ENCODE peak calls at places on chromosome 18, in four cellular contexts. D, Z, S and R are unnamed samples.

GRCh38 chr18:60754413-60754812 is 381.8 kb upstream of the MC4R start:
- DNase-seq in D (no peak), Z (no peak), S (no peak), R (no peak)

GRCh38 chr18:48766025-48766424 is 184.7 kb downstream of the SMAD7 start:
- DNase-seq in D (no peak), Z (no peak), S (no peak), R (no peak)

GRCh38 chr18:44729631-44730101 is 49.0 kb downstream of the SETBP1 start:
- DNase-seq in S (peak), D (no peak), Z (no peak), R (no peak)

GRCh38 chr18:4125246-4125938 is 329.7 kb downstream of the DLGAP1 start:
- DNase-seq in D (no peak), S (no peak), Z (no peak), R (no peak)

GRCh38 chr18:28584726-28585125 is 407.8 kb upstream of the CDH2 start:
- DNase-seq in S (no peak), Z (peak), D (no peak), R (peak)

GRCh38 chr18:44341759-44342158 is 338.9 kb upstream of the SETBP1 start:
- DNase-seq in D (no peak), Z (no peak), S (no peak), R (no peak)

GRCh38 chr18:59918320-59918755 is 18.5 kb downstream of the PMAIP1 start:
- DNase-seq in S (peak), Z (peak), D (no peak), R (no peak)

GRCh38 chr18:9894454-9895068 is 8.8 kb downstream of the TXNDC2 start:
- DNase-seq in S (no peak), D (no peak), Z (no peak), R (no peak)

GRCh38 chr18:1464444-1465217 is 560.0 kb downstream of the ADCYAP1 start:
- DNase-seq in D (no peak), S (peak), Z (no peak), R (no peak)

GRCh38 chr18:57430166-57430958 is 4.8 kb upstream of the ONECUT2 start:
- DNase-seq in D (no peak), Z (no peak), S (no peak), R (peak)

GRCh38 chr18:61031626-61032025 is 301.6 kb upstream of the CDH20 start:
- DNase-seq in S (no peak), D (no peak), Z (no peak), R (no peak)

GRCh38 chr18:6901283-6901926 is 171.9 kb downstream of the ARHGAP28 start:
- DNase-seq in D (no peak), S (no peak), Z (no peak), R (no peak)

GRCh38 chr18:27473359-27473758 is 288.3 kb upstream of the CHST9 start:
- DNase-seq in Z (no peak), S (no peak), D (no peak), R (no peak)

GRCh38 chr18:48806551-48807261 is 144.1 kb downstream of the SMAD7 start:
- DNase-seq in Z (peak), D (no peak), S (no peak), R (no peak)

GRCh38 chr18:58362027-58362575 is 266.8 kb downstream of the ALPK2 start:
- DNase-seq in S (no peak), Z (no peak), D (no peak), R (no peak)

GRCh38 chr18:10560457-10561045 is 34.7 kb downstream of the NAPG start:
- DNase-seq in Z (peak), S (peak), D (peak), R (peak)

GRCh38 chr18:41922171-41922570 is 32.9 kb upstream of the PIK3C3 start:
- DNase-seq in Z (no peak), D (no peak), S (no peak), R (no peak)

GRCh38 chr18:38487521-38487920 is 921.9 kb upstream of the CELF4 start:
- DNase-seq in Z (no peak), D (no peak), S (no peak), R (no peak)

GRCh38 chr18:52700116-52700515 is 360.1 kb downstream of the DCC start:
- DNase-seq in S (no peak), Z (no peak), D (no peak), R (no peak)

GRCh38 chr18:2411381-2411977 is 159.8 kb downstream of the METTL4 start:
- DNase-seq in D (no peak), Z (no peak), S (no peak), R (no peak)

GRCh38 chr18:26706796-26707406 is 158.5 kb upstream of the KCTD1 start:
- DNase-seq in Z (no peak), S (no peak), D (no peak), R (no peak)

GRCh38 chr18:28078849-28079248 is 98.1 kb downstream of the CDH2 start:
- DNase-seq in D (no peak), S (no peak), Z (no peak), R (no peak)

GRCh38 chr18:63138469-63139340 is 180.9 kb downstream of the BCL2 start:
- DNase-seq in Z (no peak), D (no peak), S (peak), R (peak)

GRCh38 chr18:46946656-46947282 is 29.4 kb downstream of the KATNAL2 start:
- DNase-seq in Z (no peak), D (no peak), S (peak), R (peak)

GRCh38 chr18:44680271-44681038 is at the start of gene SETBP1:
- DNase-seq in Z (no peak), D (no peak), S (no peak), R (peak)

GRCh38 chr18:41371718-41372117 is 583.3 kb upstream of the PIK3C3 start:
- DNase-seq in Z (no peak), S (no peak), D (no peak), R (no peak)

GRCh38 chr18:48801728-48802542 is 148.8 kb downstream of the SMAD7 start:
- DNase-seq in S (no peak), D (no peak), Z (no peak), R (peak)

GRCh38 chr18:57975805-57976204 is 68.2 kb upstream of the NEDD4L start:
- DNase-seq in D (no peak), S (no peak), Z (no peak), R (no peak)

GRCh38 chr18:3623769-3624545 is 174.0 kb downstream of the TGIF1 start:
- DNase-seq in S (peak), D (peak), Z (peak), R (peak)

GRCh38 chr18:57970356-57971095 is 73.5 kb upstream of the NEDD4L start:
- DNase-seq in Z (peak), D (peak), S (peak), R (peak)

GRCh38 chr18:48613589-48613988 is 74.8 kb downstream of the CTIF start:
- DNase-seq in S (no peak), Z (no peak), D (no peak), R (no peak)

GRCh38 chr18:38644875-38645641 is 1079.5 kb upstream of the CELF4 start:
- DNase-seq in Z (no peak), D (no peak), S (no peak), R (no peak)

GRCh38 chr18:49632588-49632987 is 70.7 kb downstream of the LIPG start:
- DNase-seq in D (no peak), S (no peak), Z (no peak), R (no peak)

GRCh38 chr18:48813833-48814489 is 136.8 kb downstream of the SMAD7 start:
- DNase-seq in D (no peak), Z (no peak), S (peak), R (no peak)

GRCh38 chr18:30929718-30930117 is 112.8 kb downstream of the DSC3 start:
- DNase-seq in Z (no peak), S (no peak), D (no peak), R (no peak)

GRCh38 chr18:11529081-11529480 is 80.3 kb upstream of the SLC35G4 start:
- DNase-seq in D (no peak), Z (no peak), S (no peak), R (no peak)

GRCh38 chr18:68660355-68661183 is 54.3 kb downstream of the TMX3 start:
- DNase-seq in S (peak), D (peak), Z (peak), R (no peak)

DNA sequence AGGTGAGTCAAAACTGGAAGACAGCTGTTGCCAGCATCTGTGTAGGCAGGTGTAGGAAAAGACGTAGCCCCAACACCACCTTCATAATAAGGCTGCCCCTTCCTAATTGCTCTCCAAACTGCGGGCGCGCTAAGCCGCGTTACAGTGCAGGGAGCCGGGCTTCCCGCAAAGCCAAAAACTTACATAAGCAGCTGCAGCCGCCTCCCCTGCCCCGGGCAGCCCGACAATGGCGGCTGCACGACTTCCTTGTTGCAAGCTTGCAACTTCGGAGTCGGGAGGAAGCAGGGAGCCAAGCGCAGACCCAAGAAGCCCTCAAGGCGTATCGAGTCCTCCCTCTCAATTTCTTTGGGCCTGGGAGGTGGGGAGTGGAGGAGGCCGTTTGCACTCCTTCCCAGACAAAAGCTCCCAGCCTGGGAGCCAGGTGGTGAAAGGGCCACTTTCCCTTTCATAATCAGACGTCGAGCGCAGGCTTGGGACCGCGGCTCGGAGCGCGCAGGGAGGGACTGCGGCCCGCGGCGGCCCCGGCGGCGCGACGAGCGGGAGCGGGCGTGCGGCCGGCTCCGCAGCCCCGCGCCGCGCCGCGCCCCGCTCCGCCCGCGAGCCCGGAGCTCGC is 802 bp downstream of the ZBTB14 start:
- DNase-seq in D (peak), S (no peak), Z (no peak), R (no peak)
- TF ChIP-seq FOSL1 in D (no peak), S (no peak), Z (no peak), R (no peak)

GRCh38 chr18:7941533-7941932 is 374.4 kb downstream of the PTPRM start:
- DNase-seq in Z (no peak), D (no peak), S (no peak), R (no peak)
- TF ChIP-seq FOSL1 in Z (no peak), D (no peak), S (no peak), R (no peak)

GRCh38 chr18:13266208-13267100 is 47.9 kb downstream of the LDLRAD4 start:
- DNase-seq in Z (no peak), D (no peak), S (no peak), R (no peak)
- TF ChIP-seq FOSL1 in Z (no peak), D (no peak), S (no peak), R (no peak)

DNA sequence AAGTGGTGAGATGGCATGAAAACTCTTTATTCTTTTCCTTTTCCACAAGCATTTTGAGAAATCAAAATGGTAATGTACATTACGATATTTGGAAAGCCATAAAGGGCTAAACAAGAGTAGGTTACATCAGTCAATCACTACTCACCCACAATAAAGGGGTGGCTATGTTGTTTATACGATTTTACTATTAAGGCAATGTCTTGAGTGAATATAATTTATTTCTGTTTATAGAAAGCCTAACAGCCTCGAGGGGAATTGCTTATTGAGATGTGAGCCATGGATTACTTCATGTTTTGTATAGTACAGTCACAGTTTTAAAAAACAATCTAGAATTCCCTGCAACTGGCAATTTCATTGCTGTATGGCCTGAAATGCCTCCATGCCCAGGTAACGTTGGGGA is 237.5 kb upstream of the RBBP8 start:
- DNase-seq in D (no peak), S (no peak), Z (no peak), R (no peak)
- TF ChIP-seq FOSL1 in D (no peak), S (no peak), Z (no peak), R (no peak)

GRCh38 chr18:55302337-55302833 is 285.6 kb downstream of the TCF4 start:
- DNase-seq in D (no peak), Z (no peak), S (peak), R (no peak)
- TF ChIP-seq FOSL1 in D (no peak), Z (no peak), S (no peak), R (no peak)

GRCh38 chr18:54852780-54853675 is 24.8 kb downstream of the RAB27B start:
- DNase-seq in D (no peak), Z (no peak), S (no peak), R (no peak)
- TF ChIP-seq FOSL1 in D (no peak), Z (no peak), S (peak), R (no peak)

DNA sequence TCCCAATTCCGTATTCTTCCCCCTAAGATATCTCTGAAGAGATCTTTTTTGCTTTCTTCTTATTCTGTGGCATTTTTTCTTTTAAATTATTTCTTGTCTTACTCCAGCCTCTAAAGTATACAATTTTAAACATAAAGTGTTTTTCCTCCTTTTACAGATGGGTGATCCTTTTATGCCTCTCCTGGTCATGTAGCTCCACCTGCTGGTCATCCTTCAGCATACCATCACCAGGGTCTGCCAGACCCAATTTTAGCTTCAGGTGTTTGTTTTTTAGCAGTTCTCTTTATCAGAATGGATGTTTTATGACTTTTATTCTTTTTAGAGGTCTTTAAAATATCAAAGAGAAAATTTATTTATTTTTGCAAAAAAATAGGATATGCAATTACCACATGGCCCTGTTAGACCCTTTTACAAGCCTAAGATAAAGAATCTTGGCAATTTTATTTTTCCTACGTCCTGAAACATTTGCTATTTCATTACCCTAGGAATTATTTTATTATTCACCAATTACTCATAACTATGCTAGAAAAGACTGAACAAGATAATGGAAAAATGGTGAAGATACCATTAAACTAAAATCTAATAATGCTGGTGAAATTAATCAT is 55.4 kb downstream of the PIGN start:
- DNase-seq in D (peak), S (peak), Z (peak), R (no peak)
- TF ChIP-seq FOSL1 in D (no peak), S (no peak), Z (no peak), R (no peak)

GRCh38 chr18:79380816-79381806 is 14.6 kb upstream of the NFATC1 start:
- DNase-seq in Z (no peak), S (peak), D (peak), R (peak)
- TF ChIP-seq FOSL1 in Z (no peak), S (no peak), D (no peak), R (no peak)